ENCODE peak calls at places on chromosomes 12 and 14, in seven cellular contexts. O is heart left ventricle, Y is adrenal gland, G is transverse colon, A is breast epithelium, S is IMR-90, Q is HCT116. B is an unnamed sample.

GRCh38 chr12:108850854-108851573 is 6.4 kb downstream of the SSH1 start:
- DNase-seq in O (peak), Y (peak), G (no peak), A (no peak), S (peak), Q (no peak), B (peak)

GRCh38 chr14:93951798-93952540 is 24.4 kb downstream of the ASB2 start:
- DNase-seq in O (no peak), Y (no peak), G (no peak), A (no peak), S (peak), Q (no peak), B (no peak)

GRCh38 chr12:130506844-130507243 is 169.2 kb downstream of the PIWIL1 start:
- DNase-seq in O (no peak), Y (no peak), G (no peak), A (no peak), S (no peak), Q (no peak), B (no peak)

GRCh38 chr14:92441751-92442477 is 71.7 kb upstream of the RIN3 start:
- DNase-seq in O (no peak), Y (no peak), G (no peak), A (no peak), S (no peak), Q (no peak), B (no peak)

GRCh38 chr14:42192659-42193425 is 586.2 kb downstream of the LRFN5 start:
- DNase-seq in O (no peak), Y (no peak), G (no peak), A (no peak), S (peak), Q (peak), B (no peak)

GRCh38 chr12:70646850-70647249 is 9.6 kb upstream of the PTPRB start:
- DNase-seq in O (no peak), Y (no peak), G (no peak), A (no peak), S (peak), Q (no peak), B (no peak)

GRCh38 chr12:119692410-119692809 is 24.5 kb downstream of the PRKAB1 start:
- DNase-seq in O (no peak), Y (no peak), G (no peak), A (no peak), S (peak), Q (no peak), B (no peak)

GRCh38 chr14:95300002-95300696 is 19.6 kb downstream of the CLMN start:
- DNase-seq in O (no peak), Y (no peak), G (no peak), A (no peak), S (no peak), Q (no peak), B (no peak)

GRCh38 chr14:68442828-68443460 is 349.9 kb downstream of the ZFP36L1 start:
- DNase-seq in O (no peak), Y (no peak), G (no peak), A (no peak), S (peak), Q (no peak), B (no peak)

GRCh38 chr14:100820945-100821344 is 5.0 kb upstream of the MEG3 start:
- DNase-seq in O (no peak), Y (no peak), G (no peak), A (no peak), S (no peak), Q (no peak), B (no peak)

GRCh38 chr14:87334997-87335675 is 657.8 kb downstream of the GALC start:
- DNase-seq in O (no peak), Y (no peak), G (no peak), A (no peak), S (no peak), Q (no peak), B (no peak)

GRCh38 chr12:130227641-130228040 is 65.4 kb downstream of the FZD10 start:
- DNase-seq in O (no peak), Y (no peak), G (no peak), A (no peak), S (no peak), Q (no peak), B (no peak)

GRCh38 chr14:101809671-101810514 is 48.4 kb downstream of the PPP2R5C start:
- DNase-seq in O (peak), Y (peak), G (peak), A (peak), S (peak), Q (peak), B (peak)

GRCh38 chr12:69985656-69986055 is 160.6 kb downstream of the MYRFL start:
- DNase-seq in O (no peak), Y (peak), G (peak), A (no peak), S (no peak), Q (peak), B (peak)

GRCh38 chr12:52413787-52414345 is 7.7 kb upstream of the KRT82 start:
- DNase-seq in O (no peak), Y (no peak), G (no peak), A (no peak), S (no peak), Q (no peak), B (no peak)

GRCh38 chr12:4001031-4001430 is 127.8 kb upstream of the PARP11 start:
- DNase-seq in O (no peak), Y (no peak), G (no peak), A (no peak), S (no peak), Q (no peak), B (no peak)
- H3K27ac ChIP-seq in O (no peak), Y (no peak), G (no peak), A (no peak), S (no peak), Q (no peak), B (no peak)

GRCh38 chr12:101685121-101685520 is 12.3 kb upstream of the CHPT1 start:
- DNase-seq in O (no peak), Y (no peak), G (no peak), A (no peak), S (no peak), Q (no peak), B (no peak)
- TF ChIP-seq POLR2A in O (no peak), Y (no peak), G (no peak), A (no peak), S (no peak), Q (no peak), B (no peak)

GRCh38 chr12:88298761-88299242 is 156.7 kb downstream of the TMTC3 start:
- DNase-seq in O (no peak), Y (no peak), G (no peak), A (no peak), S (peak), Q (peak), B (no peak)

GRCh38 chr12:88299567-88300101 is 157.5 kb downstream of the TMTC3 start:
- DNase-seq in O (no peak), Y (no peak), G (no peak), A (no peak), S (peak), Q (peak), B (no peak)

GRCh38 chr12:88303335-88303734 is 161.2 kb downstream of the TMTC3 start:
- DNase-seq in O (no peak), Y (no peak), G (no peak), A (no peak), S (no peak), Q (no peak), B (no peak)

GRCh38 chr12:88300931-88301330 is 158.8 kb downstream of the TMTC3 start:
- DNase-seq in O (no peak), Y (no peak), G (no peak), A (no peak), S (peak), Q (no peak), B (no peak)

DNA sequence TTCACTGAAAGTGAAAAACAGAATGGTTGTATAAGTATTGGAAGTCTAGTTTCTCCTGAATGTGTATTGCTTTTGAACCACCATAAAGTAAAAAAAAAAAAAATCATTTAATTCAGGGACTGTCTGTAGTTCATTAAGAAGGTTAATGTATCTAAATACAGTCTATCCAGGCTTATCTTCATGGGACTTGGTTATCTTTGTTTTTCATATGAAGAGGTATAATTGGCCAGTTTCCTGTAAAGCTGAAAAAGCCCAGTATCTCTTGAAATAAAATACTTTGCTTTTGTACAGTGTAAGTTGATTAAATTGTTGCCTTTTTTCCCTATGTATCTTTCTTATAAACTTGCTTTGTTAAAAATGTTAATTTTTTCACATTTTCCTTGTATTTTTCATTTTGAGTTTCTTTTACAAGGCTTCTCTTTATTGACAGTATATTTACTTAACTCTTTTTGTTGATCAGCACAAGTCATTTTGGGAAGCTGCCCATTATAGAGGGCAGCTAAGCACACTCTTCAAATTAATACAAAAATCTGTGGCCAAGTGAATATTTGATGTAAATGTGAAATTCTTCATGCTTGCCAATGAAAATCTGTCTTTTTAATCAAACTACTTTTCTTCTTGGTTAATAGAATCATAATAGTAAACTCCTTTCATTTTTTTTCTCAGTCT is 156.0 kb downstream of the TMTC3 start:
- DNase-seq in O (no peak), Y (no peak), G (no peak), A (no peak), S (no peak), Q (no peak), B (no peak)
- H3K27ac ChIP-seq in O (no peak), Y (no peak), G (no peak), A (no peak), S (no peak), Q (no peak), B (no peak)

GRCh38 chr14:99605299-99605961 is 1.4 kb upstream of the CCDC85C start:
- DNase-seq in O (peak), Y (peak), G (peak), A (no peak), S (peak), Q (peak), B (peak)

GRCh38 chr14:99602788-99603415 is 1.1 kb downstream of the CCDC85C start:
- DNase-seq in O (no peak), Y (no peak), G (no peak), A (no peak), S (no peak), Q (no peak), B (no peak)

GRCh38 chr14:99603471-99603933 is 505 bp downstream of the CCDC85C start:
- DNase-seq in O (no peak), Y (peak), G (peak), A (no peak), S (peak), Q (no peak), B (peak)

GRCh38 chr14:99604766-99605298 is 825 bp upstream of the CCDC85C start:
- DNase-seq in O (no peak), Y (no peak), G (peak), A (no peak), S (peak), Q (no peak), B (no peak)

DNA sequence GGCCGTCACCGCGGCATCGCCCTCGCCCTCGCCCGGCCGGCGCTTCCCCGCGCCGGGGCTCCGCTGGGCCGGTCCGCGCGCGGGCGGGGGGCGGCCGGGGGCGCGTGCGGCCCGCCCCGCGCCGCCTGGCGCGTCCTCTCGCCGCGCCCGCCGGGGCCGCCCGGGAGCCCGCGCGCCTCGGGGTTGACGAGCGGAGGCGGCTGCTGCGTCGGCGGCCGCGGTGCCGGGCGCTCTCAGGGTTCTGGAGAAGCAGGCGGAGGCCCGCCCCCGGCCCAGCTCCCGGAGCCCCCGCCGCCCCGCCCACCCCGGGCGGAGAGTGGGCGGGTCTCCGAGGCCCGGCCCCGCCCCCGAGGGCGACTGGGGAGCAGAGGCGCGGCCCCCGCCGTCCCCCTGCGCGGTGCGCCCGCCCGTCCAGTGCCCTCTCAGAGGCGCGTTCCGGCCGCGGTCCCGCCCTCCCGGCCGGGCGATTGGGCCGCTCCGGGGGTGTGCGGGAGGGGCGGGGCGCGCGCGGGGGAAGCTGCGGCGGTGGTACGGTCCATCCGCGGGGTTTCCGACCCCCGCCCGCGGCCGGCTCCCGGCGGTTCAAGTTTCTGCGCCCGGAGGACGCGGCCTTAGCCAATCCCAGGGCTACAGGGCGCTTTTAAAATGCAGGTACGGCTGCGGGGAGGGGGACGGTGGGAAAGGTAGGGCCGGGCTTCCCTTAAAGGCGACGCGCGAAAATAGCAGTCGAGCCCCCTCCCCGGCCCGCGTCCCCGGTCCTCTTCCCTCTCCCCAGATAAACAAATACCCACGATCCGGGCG is at the start of gene CCDC85C:
- DNase-seq in O (peak), Y (peak), G (peak), A (peak), S (peak), Q (peak), B (peak)
- TF ChIP-seq POLR2A in O (no peak), Y (peak), G (peak), A (peak), S (no peak), Q (no peak), B (peak)

GRCh38 chr14:55053018-55053417 is 1.6 kb downstream of the MAPK1IP1L start:
- DNase-seq in O (no peak), Y (no peak), G (no peak), A (no peak), S (no peak), Q (no peak), B (no peak)
- H3K27ac ChIP-seq in O (no peak), Y (peak), G (peak), A (peak), S (no peak), Q (no peak), B (peak)

GRCh38 chr14:56129092-56129491 is 10.9 kb downstream of the PELI2 start:
- DNase-seq in O (no peak), Y (no peak), G (no peak), A (no peak), S (no peak), Q (no peak), B (no peak)
- TF ChIP-seq POLR2A in O (no peak), Y (no peak), G (no peak), A (no peak), S (no peak), Q (no peak), B (no peak)

GRCh38 chr12:103840399-103840880 is 594 bp downstream of the NT5DC3 start:
- DNase-seq in O (no peak), Y (no peak), G (peak), A (no peak), S (peak), Q (no peak), B (no peak)
- H3K27ac ChIP-seq in O (no peak), Y (peak), G (peak), A (peak), S (peak), Q (peak), B (peak)